ENCODE peak calls at places on chromosomes 13 and 19, in six cellular contexts. H is GM12865, P is hepatocyte, E is foreskin fibroblast, T is left lung, J is D721Med. F is an unnamed sample.

GRCh38 chr13:21744149-21744548 is 73.3 kb downstream of the FGF9 start:
- DNase-seq in H (no peak), P (no peak), E (no peak), T (no peak), J (no peak), F (no peak)

GRCh38 chr13:66805657-66806056 is 424.5 kb downstream of the PCDH9 start:
- DNase-seq in H (no peak), P (no peak), E (peak; percentile 47), T (no peak), J (no peak), F (no peak)

GRCh38 chr19:5534787-5535586 is 32.8 kb downstream of the TINCR start:
- DNase-seq in H (peak; percentile 5), P (no peak), E (peak; percentile 26), T (no peak), J (no peak), F (no peak)

GRCh38 chr13:52980695-52981094 is 47.9 kb upstream of the OLFM4 start:
- DNase-seq in H (no peak), P (no peak), E (no peak), T (no peak), J (no peak), F (no peak)

GRCh38 chr13:27372896-27373295 is 51.5 kb upstream of the GTF3A start:
- DNase-seq in H (no peak), P (peak; percentile 77), E (peak; percentile 18), T (peak; percentile 78), J (no peak), F (no peak)

GRCh38 chr13:75495938-75496337 is 14.0 kb upstream of the TBC1D4 start:
- DNase-seq in H (no peak), P (no peak), E (peak; percentile 75), T (no peak), J (no peak), F (peak; percentile 69)

GRCh38 chr13:19069684-19070397 is 111.8 kb downstream of the TUBA3C start:
- DNase-seq in H (no peak), P (no peak), E (no peak), T (no peak), J (no peak), F (no peak)

GRCh38 chr13:98664047-98664446 is 87.1 kb upstream of the STK24 start:
- DNase-seq in H (no peak), P (no peak), E (peak; percentile 60), T (no peak), J (no peak), F (no peak)

GRCh38 chr13:114146629-114147028 is 14.2 kb upstream of the RASA3 start:
- DNase-seq in H (peak; percentile 63), P (no peak), E (no peak), T (no peak), J (no peak), F (no peak)

GRCh38 chr13:110396913-110397379 is 89.9 kb downstream of the COL4A2 start:
- DNase-seq in H (no peak), P (peak; percentile 73), E (peak; percentile 99), T (peak; percentile 80), J (no peak), F (peak; percentile 99)

GRCh38 chr19:53308339-53308811 is 25.2 kb upstream of the ZNF845 start:
- DNase-seq in H (no peak), P (peak; percentile 55), E (peak; percentile 43), T (no peak), J (peak; percentile 58), F (no peak)

GRCh38 chr13:86986448-86986847 is 684.7 kb upstream of the SLITRK5 start:
- DNase-seq in H (no peak), P (no peak), E (no peak), T (no peak), J (no peak), F (no peak)

GRCh38 chr13:34913040-34913439 is 29.0 kb upstream of the NBEA start:
- DNase-seq in H (peak; percentile 4), P (peak; percentile 34), E (peak; percentile 15), T (no peak), J (no peak), F (peak; percentile 3)

GRCh38 chr13:99062593-99062992 is 84.7 kb upstream of the DOCK9 start:
- DNase-seq in H (no peak), P (no peak), E (peak; percentile 51), T (no peak), J (no peak), F (no peak)

GRCh38 chr13:48400820-48401219 is 12.1 kb downstream of the LPAR6 start:
- DNase-seq in H (peak; percentile 18), P (peak; percentile 32), E (peak; percentile 87), T (no peak), J (no peak), F (peak; percentile 84)

GRCh38 chr19:55698256-55698655 is 23.2 kb downstream of the EPN1 start:
- DNase-seq in H (no peak), P (no peak), E (no peak), T (no peak), J (no peak), F (no peak)

GRCh38 chr13:20359335-20359734 is 127.2 kb upstream of the GJB6 start:
- DNase-seq in H (no peak), P (no peak), E (peak; percentile 83), T (no peak), J (no peak), F (peak; percentile 97)

GRCh38 chr19:1213391-1214286 is 8.1 kb downstream of the STK11 start:
- DNase-seq in H (peak; percentile 74), P (peak; percentile 77), E (peak; percentile 89), T (peak; percentile 82), J (no peak), F (peak; percentile 86)

GRCh38 chr13:31670831-31671617 is 68.3 kb upstream of the RXFP2 start:
- DNase-seq in H (no peak), P (no peak), E (peak; percentile 42), T (no peak), J (no peak), F (no peak)

GRCh38 chr19:5891938-5892771 is 11.4 kb downstream of the NDUFA11 start:
- DNase-seq in H (no peak), P (peak; percentile 76), E (peak; percentile 76), T (no peak), J (no peak), F (no peak)

GRCh38 chr13:100131863-100132574 is 43.1 kb downstream of the PCCA start:
- DNase-seq in H (peak; percentile 20), P (peak; percentile 8), E (peak; percentile 92), T (no peak), J (no peak), F (peak; percentile 85)

GRCh38 chr13:65562305-65562704 is 1667.8 kb downstream of the PCDH9 start:
- DNase-seq in H (no peak), P (no peak), E (no peak), T (no peak), J (no peak), F (no peak)

GRCh38 chr13:20219585-20219984 is 12.5 kb downstream of the GJB6 start:
- DNase-seq in H (peak; percentile 53), P (no peak), E (no peak), T (no peak), J (no peak), F (no peak)

GRCh38 chr19:2602391-2603181 is 99.9 kb downstream of the GNG7 start:
- DNase-seq in H (no peak), P (peak; percentile 89), E (peak; percentile 97), T (no peak), J (no peak), F (peak; percentile 92)

GRCh38 chr19:50651174-50651573 is 1.9 kb downstream of the C19orf81 start:
- DNase-seq in H (no peak), P (no peak), E (no peak), T (no peak), J (no peak), F (no peak)

GRCh38 chr19:14479985-14480694 is 5.0 kb upstream of the PTGER1 start:
- DNase-seq in H (peak; percentile 65), P (no peak), E (peak; percentile 45), T (no peak), J (peak; percentile 92), F (no peak)

GRCh38 chr13:92355213-92355612 is 871.4 kb upstream of the GPC6 start:
- DNase-seq in H (no peak), P (peak; percentile 26), E (peak; percentile 2), T (no peak), J (no peak), F (no peak)

DNA sequence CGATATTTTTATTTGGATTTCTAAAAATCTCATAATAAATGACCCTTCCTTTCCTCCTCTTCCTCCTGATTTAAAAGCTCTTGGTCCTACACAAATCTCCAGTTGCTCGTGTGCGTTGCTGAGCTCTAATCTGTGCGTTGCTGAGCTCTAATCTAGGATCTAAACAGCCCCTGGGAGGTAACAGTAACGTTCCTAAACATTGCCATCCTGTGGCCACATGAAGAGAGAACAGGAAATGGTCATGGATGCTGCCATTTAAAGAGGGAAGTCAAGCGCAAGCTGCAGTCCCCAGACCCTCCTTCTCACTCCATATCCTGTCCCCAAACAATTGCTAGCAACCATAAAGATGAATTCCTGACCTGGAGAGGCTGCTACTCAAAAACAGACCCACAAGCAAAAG is 170.8 kb downstream of the NUFIP1 start:
- DNase-seq in H (peak; percentile 21), P (peak; percentile 44), E (peak; percentile 39), T (no peak), J (peak; percentile 28), F (peak; percentile 13)
- TF ChIP-seq CTCF in H (no peak), P (peak; percentile 45), E (no peak), T (no peak), J (no peak), F (peak; percentile 53)

DNA sequence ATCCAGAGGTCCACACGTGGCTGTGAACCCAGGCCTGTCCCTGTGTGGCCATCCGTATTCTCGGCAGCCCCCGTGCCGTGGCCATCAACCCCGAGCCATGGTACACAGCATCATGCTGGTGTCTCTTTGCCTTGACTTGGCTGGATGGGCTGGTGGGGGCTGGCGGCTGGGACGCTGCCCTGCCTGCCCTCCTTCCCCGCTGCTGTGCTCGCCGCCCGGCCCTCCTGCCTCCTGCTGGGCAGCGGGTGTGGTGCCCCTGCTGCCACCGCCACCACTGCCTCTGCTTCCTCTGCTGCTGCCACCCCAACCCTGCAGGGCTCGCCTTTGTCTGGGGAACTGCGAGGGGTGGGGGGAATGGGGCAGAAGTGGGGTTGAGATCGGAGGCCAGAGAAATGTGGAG is 19.7 kb upstream of the EHD2 start:
- DNase-seq in H (no peak), P (no peak), E (no peak), T (no peak), J (no peak), F (no peak)
- TF ChIP-seq CTCF in H (no peak), P (no peak), E (no peak), T (no peak), J (no peak), F (peak; percentile 43)

GRCh38 chr13:46332772-46333171 is 54.3 kb downstream of the RUBCNL start:
- DNase-seq in H (no peak), P (no peak), E (no peak), T (no peak), J (no peak), F (no peak)

GRCh38 chr13:46324976-46325375 is 62.1 kb downstream of the RUBCNL start:
- DNase-seq in H (no peak), P (no peak), E (peak; percentile 16), T (no peak), J (no peak), F (no peak)

GRCh38 chr13:46321494-46322225 is 65.4 kb downstream of the RUBCNL start:
- DNase-seq in H (peak; percentile 77), P (peak; percentile 74), E (peak; percentile 82), T (peak; percentile 57), J (peak; percentile 49), F (peak; percentile 41)

GRCh38 chr13:46329624-46330023 is 57.4 kb downstream of the RUBCNL start:
- DNase-seq in H (peak; percentile 9), P (no peak), E (no peak), T (no peak), J (no peak), F (no peak)

GRCh38 chr13:46327256-46327655 is 59.8 kb downstream of the RUBCNL start:
- DNase-seq in H (no peak), P (no peak), E (no peak), T (no peak), J (no peak), F (no peak)
- TF ChIP-seq CTCF in H (no peak), P (no peak), E (no peak), T (no peak), J (no peak), F (no peak)

GRCh38 chr13:41061075-41061913 is at the start of gene WBP4:
- DNase-seq in H (peak; percentile 96), P (peak; percentile 97), E (peak; percentile 98), T (peak; percentile 94), J (peak; percentile 61), F (peak; percentile 90)
- TF ChIP-seq CTCF in H (no peak), P (peak; percentile 21), E (no peak), T (no peak), J (no peak), F (no peak)